ENCODE peak calls at places on chromosomes 11 and 22, in six cellular contexts. J, U, F, D, M and R are unnamed samples.

GRCh38 chr22:36486619-36487384 is 5.4 kb upstream of the TXN2 start:
- DNase-seq in U (no peak), D (peak), F (peak), J (peak), M (peak), R (no peak)

GRCh38 chr22:36741204-36741793 is 34.6 kb downstream of the IFT27 start:
- DNase-seq in M (peak), J (no peak), D (peak), U (no peak), F (no peak), R (no peak)

GRCh38 chr22:48709976-48710375 is 1117.7 kb downstream of the BRD1 start:
- DNase-seq in D (no peak), U (no peak), J (no peak), M (no peak), F (no peak), R (no peak)

GRCh38 chr11:119618208-119618909 is 110.6 kb downstream of the NECTIN1 start:
- DNase-seq in J (no peak), D (no peak), U (no peak), M (no peak), F (no peak), R (no peak)

GRCh38 chr11:116397556-116398167 is 375.1 kb downstream of the BUD13 start:
- DNase-seq in J (no peak), M (no peak), D (no peak), F (no peak), U (no peak), R (no peak)

GRCh38 chr11:82539669-82540068 is 194.0 kb downstream of the FAM181B start:
- DNase-seq in F (no peak), U (no peak), D (no peak), M (no peak), J (no peak), R (no peak)

GRCh38 chr11:9089636-9090035 is 1.8 kb downstream of the SCUBE2 start:
- DNase-seq in D (no peak), M (no peak), U (no peak), F (no peak), J (no peak), R (no peak)

GRCh38 chr22:43128928-43129424 is 14.2 kb downstream of the MCAT start:
- DNase-seq in J (no peak), D (peak), M (no peak), F (no peak), U (no peak), R (no peak)

GRCh38 chr11:65646288-65646734 is 8.4 kb downstream of the SIPA1 start:
- DNase-seq in U (no peak), D (no peak), J (no peak), F (no peak), M (no peak), R (no peak)

GRCh38 chr22:42720263-42721044 is at the start of gene A4GALT:
- DNase-seq in U (no peak), M (no peak), F (no peak), J (no peak), D (peak), R (no peak)